ENCODE peak calls at places on chromosomes 12 and 14, in six cellular contexts. One of them, this sample, is unnamed.

GRCh38 chr14:29798776-29799175 is 128.9 kb downstream of the PRKD1 start:
- DNase-seq in WERI-Rb-1: no peak
- DNase-seq in fibroblast of lung: no peak
- DNase-seq in AG04450: no peak
- DNase-seq in CD8-positive, alpha-beta T cell: no peak
- DNase-seq in SJCRH30: no peak
- DNase-seq in this sample: no peak

GRCh38 chr12:51886021-51886710 is 1.7 kb upstream of the ANKRD33 start:
- DNase-seq in fibroblast of lung: peak; percentile 92
- DNase-seq in SJCRH30: no peak
- DNase-seq in WERI-Rb-1: no peak
- DNase-seq in AG04450: peak; percentile 81
- DNase-seq in CD8-positive, alpha-beta T cell: peak; percentile 44
- DNase-seq in this sample: no peak

GRCh38 chr14:75460402-75460801 is 32.6 kb downstream of the JDP2 start:
- DNase-seq in fibroblast of lung: no peak
- DNase-seq in WERI-Rb-1: no peak
- DNase-seq in SJCRH30: no peak
- DNase-seq in CD8-positive, alpha-beta T cell: no peak
- DNase-seq in AG04450: no peak
- DNase-seq in this sample: no peak

GRCh38 chr12:122871851-122872785 is 23.8 kb downstream of the VPS37B start:
- DNase-seq in fibroblast of lung: peak; percentile 86
- DNase-seq in SJCRH30: peak; percentile 91
- DNase-seq in AG04450: no peak
- DNase-seq in WERI-Rb-1: peak; percentile 70
- DNase-seq in CD8-positive, alpha-beta T cell: no peak
- DNase-seq in this sample: peak; percentile 68

GRCh38 chr14:93286212-93286890 is 46.5 kb downstream of the BTBD7 start:
- DNase-seq in fibroblast of lung: peak; percentile 86
- DNase-seq in CD8-positive, alpha-beta T cell: no peak
- DNase-seq in AG04450: no peak
- DNase-seq in WERI-Rb-1: no peak
- DNase-seq in SJCRH30: no peak
- DNase-seq in this sample: no peak

GRCh38 chr12:119936705-119937323 is 52.2 kb upstream of the BICDL1 start:
- DNase-seq in fibroblast of lung: no peak
- DNase-seq in SJCRH30: no peak
- DNase-seq in WERI-Rb-1: no peak
- DNase-seq in AG04450: no peak
- DNase-seq in CD8-positive, alpha-beta T cell: no peak
- DNase-seq in this sample: no peak

GRCh38 chr14:61934385-61934784 is 172.2 kb downstream of the SNAPC1 start:
- DNase-seq in WERI-Rb-1: no peak
- DNase-seq in CD8-positive, alpha-beta T cell: no peak
- DNase-seq in AG04450: peak; percentile 84
- DNase-seq in SJCRH30: no peak
- DNase-seq in fibroblast of lung: peak; percentile 95
- DNase-seq in this sample: no peak

GRCh38 chr12:3538691-3539030 is 47.7 kb downstream of the PRMT8 start:
- DNase-seq in CD8-positive, alpha-beta T cell: no peak
- DNase-seq in AG04450: no peak
- DNase-seq in SJCRH30: peak; percentile 37
- DNase-seq in WERI-Rb-1: no peak
- DNase-seq in fibroblast of lung: no peak
- DNase-seq in this sample: no peak

GRCh38 chr12:88391556-88391955 is 188.7 kb downstream of the KITLG start:
- DNase-seq in fibroblast of lung: peak; percentile 89
- DNase-seq in CD8-positive, alpha-beta T cell: no peak
- DNase-seq in WERI-Rb-1: no peak
- DNase-seq in AG04450: peak; percentile 26
- DNase-seq in SJCRH30: no peak
- DNase-seq in this sample: no peak

GRCh38 chr12:18828987-18829386 is 91.1 kb downstream of the CAPZA3 start:
- DNase-seq in SJCRH30: no peak
- DNase-seq in AG04450: no peak
- DNase-seq in CD8-positive, alpha-beta T cell: no peak
- DNase-seq in fibroblast of lung: no peak
- DNase-seq in WERI-Rb-1: no peak
- DNase-seq in this sample: no peak

GRCh38 chr14:67269338-67270060 is 28.3 kb downstream of the PALS1 start:
- DNase-seq in AG04450: peak; percentile 60
- DNase-seq in CD8-positive, alpha-beta T cell: no peak
- DNase-seq in WERI-Rb-1: no peak
- DNase-seq in SJCRH30: no peak
- DNase-seq in fibroblast of lung: peak; percentile 84
- DNase-seq in this sample: no peak

GRCh38 chr12:125193798-125194562 is 128.7 kb downstream of the AACS start:
- DNase-seq in fibroblast of lung: peak; percentile 63
- DNase-seq in WERI-Rb-1: peak; percentile 54
- DNase-seq in CD8-positive, alpha-beta T cell: no peak
- DNase-seq in AG04450: no peak
- DNase-seq in SJCRH30: no peak
- DNase-seq in this sample: peak; percentile 45

GRCh38 chr12:18861287-18861858 is 123.5 kb downstream of the CAPZA3 start:
- DNase-seq in CD8-positive, alpha-beta T cell: no peak
- DNase-seq in fibroblast of lung: peak; percentile 17
- DNase-seq in WERI-Rb-1: no peak
- DNase-seq in AG04450: no peak
- DNase-seq in SJCRH30: peak; percentile 46
- DNase-seq in this sample: no peak

GRCh38 chr12:53624956-53625355 is 1.2 kb downstream of the ATF7 start:
- DNase-seq in WERI-Rb-1: no peak
- DNase-seq in SJCRH30: no peak
- DNase-seq in CD8-positive, alpha-beta T cell: no peak
- DNase-seq in AG04450: no peak
- DNase-seq in fibroblast of lung: no peak
- DNase-seq in this sample: no peak

GRCh38 chr14:66231823-66232222 is 254.3 kb upstream of the CCDC196 start:
- DNase-seq in CD8-positive, alpha-beta T cell: no peak
- DNase-seq in WERI-Rb-1: no peak
- DNase-seq in SJCRH30: no peak
- DNase-seq in AG04450: no peak
- DNase-seq in fibroblast of lung: no peak
- DNase-seq in this sample: no peak

GRCh38 chr12:70695361-70696023 is 58.3 kb upstream of the PTPRB start:
- DNase-seq in WERI-Rb-1: no peak
- DNase-seq in AG04450: no peak
- DNase-seq in fibroblast of lung: no peak
- DNase-seq in SJCRH30: peak; percentile 54
- DNase-seq in CD8-positive, alpha-beta T cell: no peak
- DNase-seq in this sample: no peak

GRCh38 chr14:93997082-93997481 is at the start of gene CCDC197:
- DNase-seq in WERI-Rb-1: no peak
- DNase-seq in AG04450: no peak
- DNase-seq in SJCRH30: no peak
- DNase-seq in fibroblast of lung: peak; percentile 39
- DNase-seq in CD8-positive, alpha-beta T cell: no peak
- DNase-seq in this sample: no peak

GRCh38 chr12:119397540-119397939 is 63.0 kb downstream of the CCDC60 start:
- DNase-seq in WERI-Rb-1: no peak
- DNase-seq in AG04450: no peak
- DNase-seq in fibroblast of lung: no peak
- DNase-seq in CD8-positive, alpha-beta T cell: no peak
- DNase-seq in SJCRH30: no peak
- DNase-seq in this sample: no peak

GRCh38 chr14:29926701-29927595 is 699 bp downstream of the PRKD1 start:
- DNase-seq in AG04450: no peak
- DNase-seq in WERI-Rb-1: peak; percentile 50
- DNase-seq in SJCRH30: peak; percentile 68
- DNase-seq in CD8-positive, alpha-beta T cell: no peak
- DNase-seq in fibroblast of lung: peak; percentile 54
- DNase-seq in this sample: peak; percentile 59

GRCh38 chr14:20412876-20413784 is at the start of gene TEP1:
- DNase-seq in AG04450: peak; percentile 29
- DNase-seq in SJCRH30: peak; percentile 86
- DNase-seq in CD8-positive, alpha-beta T cell: peak; percentile 58
- DNase-seq in fibroblast of lung: peak; percentile 83
- DNase-seq in WERI-Rb-1: peak; percentile 90
- DNase-seq in this sample: peak; percentile 83

GRCh38 chr14:54002653-54003052 is 46.0 kb upstream of the BMP4 start:
- DNase-seq in SJCRH30: peak; percentile 15
- DNase-seq in AG04450: peak; percentile 13
- DNase-seq in fibroblast of lung: peak; percentile 89
- DNase-seq in WERI-Rb-1: no peak
- DNase-seq in CD8-positive, alpha-beta T cell: no peak
- DNase-seq in this sample: no peak

DNA sequence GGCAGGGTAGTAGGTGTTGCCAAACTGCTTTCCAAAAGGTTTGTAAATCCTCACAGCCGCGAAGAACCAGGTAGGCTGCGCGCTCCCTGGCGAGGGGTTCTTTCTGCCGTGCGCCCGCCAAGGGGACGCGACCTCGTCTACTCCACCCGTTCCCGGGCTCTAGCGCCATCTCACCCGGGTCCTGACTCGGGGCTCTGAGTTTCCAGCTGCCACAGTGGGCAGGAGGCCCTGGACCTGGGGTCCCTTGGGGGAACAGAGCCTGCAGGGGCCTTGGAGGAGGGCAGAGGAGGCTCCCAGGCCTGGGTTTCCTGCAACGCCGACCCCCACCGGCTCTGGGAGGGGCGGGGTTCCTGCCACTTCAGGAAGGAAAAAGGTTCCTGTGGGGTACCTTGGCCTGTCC is 706 bp downstream of the ANHX start:
- DNase-seq in CD8-positive, alpha-beta T cell: no peak
- DNase-seq in fibroblast of lung: no peak
- DNase-seq in WERI-Rb-1: no peak
- DNase-seq in SJCRH30: no peak
- DNase-seq in AG04450: no peak
- DNase-seq in this sample: no peak
- H3K9me3 ChIP-seq in CD8-positive, alpha-beta T cell: no peaks in the 10 kb centered on the region
- H3K9me3 ChIP-seq in fibroblast of lung: no peaks in the 10 kb centered on the region
- H3K9me3 ChIP-seq in WERI-Rb-1: peaks cover 46% of the 10 kb centered on the region
- H3K9me3 ChIP-seq in SJCRH30: no peaks in the 10 kb centered on the region
- H3K9me3 ChIP-seq in AG04450: peaks cover 81% of the 10 kb centered on the region
- H3K9me3 ChIP-seq in this sample: peaks cover 2% of the 10 kb centered on the region

GRCh38 chr12:31850268-31850667 is 108.9 kb upstream of the RESF1 start:
- DNase-seq in WERI-Rb-1: no peak
- DNase-seq in CD8-positive, alpha-beta T cell: no peak
- DNase-seq in AG04450: no peak
- DNase-seq in fibroblast of lung: no peak
- DNase-seq in SJCRH30: no peak
- DNase-seq in this sample: no peak

GRCh38 chr12:31853520-31853919 is 105.7 kb upstream of the RESF1 start:
- DNase-seq in WERI-Rb-1: no peak
- DNase-seq in fibroblast of lung: no peak
- DNase-seq in SJCRH30: no peak
- DNase-seq in AG04450: no peak
- DNase-seq in CD8-positive, alpha-beta T cell: no peak
- DNase-seq in this sample: no peak

GRCh38 chr12:31846405-31846804 is 112.8 kb upstream of the RESF1 start:
- DNase-seq in AG04450: no peak
- DNase-seq in CD8-positive, alpha-beta T cell: no peak
- DNase-seq in WERI-Rb-1: no peak
- DNase-seq in SJCRH30: no peak
- DNase-seq in fibroblast of lung: no peak
- DNase-seq in this sample: no peak

GRCh38 chr12:31845613-31846321 is 113.4 kb upstream of the RESF1 start:
- DNase-seq in AG04450: no peak
- DNase-seq in WERI-Rb-1: no peak
- DNase-seq in fibroblast of lung: no peak
- DNase-seq in CD8-positive, alpha-beta T cell: no peak
- DNase-seq in SJCRH30: no peak
- DNase-seq in this sample: no peak

GRCh38 chr12:31849090-31849687 is 110.0 kb upstream of the RESF1 start:
- DNase-seq in SJCRH30: peak; percentile 46
- DNase-seq in WERI-Rb-1: no peak
- DNase-seq in CD8-positive, alpha-beta T cell: no peak
- DNase-seq in fibroblast of lung: peak; percentile 22
- DNase-seq in AG04450: no peak
- DNase-seq in this sample: no peak
- H3K9me3 ChIP-seq in SJCRH30: peaks cover 30% of the 10 kb centered on the region
- H3K9me3 ChIP-seq in WERI-Rb-1: peaks cover 30% of the 10 kb centered on the region
- H3K9me3 ChIP-seq in CD8-positive, alpha-beta T cell: peaks cover 9% of the 10 kb centered on the region
- H3K9me3 ChIP-seq in fibroblast of lung: no peaks in the 10 kb centered on the region
- H3K9me3 ChIP-seq in AG04450: peaks cover 9% of the 10 kb centered on the region
- H3K9me3 ChIP-seq in this sample: no peaks in the 10 kb centered on the region

DNA sequence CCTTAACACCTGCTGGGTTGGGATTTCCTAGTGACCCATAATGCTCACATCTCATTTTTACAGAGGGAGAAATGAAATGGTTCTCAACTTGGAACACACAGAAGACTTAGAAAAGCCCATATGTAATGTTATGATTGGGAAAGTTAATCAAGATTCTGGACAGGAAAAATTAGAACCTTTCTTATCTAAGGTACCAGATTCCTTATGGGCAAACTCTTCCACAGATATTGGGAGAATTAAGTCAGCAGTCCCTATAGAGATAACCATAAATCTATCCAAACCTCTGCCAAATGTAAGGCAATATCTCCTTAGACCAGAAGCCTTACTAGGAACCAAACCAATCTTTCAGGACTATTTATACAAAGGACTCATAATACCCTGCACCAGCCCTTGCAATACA is 13.9 kb upstream of the PSMC1 start:
- DNase-seq in fibroblast of lung: no peak
- DNase-seq in SJCRH30: no peak
- DNase-seq in WERI-Rb-1: no peak
- DNase-seq in CD8-positive, alpha-beta T cell: no peak
- DNase-seq in AG04450: no peak
- DNase-seq in this sample: no peak
- H3K9me3 ChIP-seq in fibroblast of lung: no peaks in the 10 kb centered on the region
- H3K9me3 ChIP-seq in SJCRH30: peaks cover 10% of the 10 kb centered on the region
- H3K9me3 ChIP-seq in WERI-Rb-1: peaks cover 32% of the 10 kb centered on the region
- H3K9me3 ChIP-seq in CD8-positive, alpha-beta T cell: peaks cover 22% of the 10 kb centered on the region
- H3K9me3 ChIP-seq in AG04450: peaks cover 24% of the 10 kb centered on the region
- H3K9me3 ChIP-seq in this sample: peaks cover 11% of the 10 kb centered on the region

GRCh38 chr12:40107803-40108620 is 2.1 kb upstream of the SLC2A13 start:
- DNase-seq in WERI-Rb-1: no peak
- DNase-seq in CD8-positive, alpha-beta T cell: no peak
- DNase-seq in fibroblast of lung: no peak
- DNase-seq in SJCRH30: peak; percentile 20
- DNase-seq in AG04450: no peak
- DNase-seq in this sample: no peak

GRCh38 chr12:40105515-40106201 is at the start of gene SLC2A13:
- DNase-seq in fibroblast of lung: peak; percentile 63
- DNase-seq in CD8-positive, alpha-beta T cell: peak; percentile 75
- DNase-seq in AG04450: peak; percentile 18
- DNase-seq in WERI-Rb-1: peak; percentile 67
- DNase-seq in SJCRH30: peak; percentile 82
- DNase-seq in this sample: peak; percentile 81

GRCh38 chr12:40106202-40106533 is 287 bp upstream of the SLC2A13 start:
- DNase-seq in SJCRH30: no peak
- DNase-seq in CD8-positive, alpha-beta T cell: no peak
- DNase-seq in WERI-Rb-1: no peak
- DNase-seq in AG04450: no peak
- DNase-seq in fibroblast of lung: no peak
- DNase-seq in this sample: no peak

GRCh38 chr12:40107098-40107802 is 1.4 kb upstream of the SLC2A13 start:
- DNase-seq in SJCRH30: peak; percentile 86
- DNase-seq in WERI-Rb-1: peak; percentile 85
- DNase-seq in AG04450: peak; percentile 64
- DNase-seq in fibroblast of lung: peak; percentile 58
- DNase-seq in CD8-positive, alpha-beta T cell: peak; percentile 82
- DNase-seq in this sample: peak; percentile 89

DNA sequence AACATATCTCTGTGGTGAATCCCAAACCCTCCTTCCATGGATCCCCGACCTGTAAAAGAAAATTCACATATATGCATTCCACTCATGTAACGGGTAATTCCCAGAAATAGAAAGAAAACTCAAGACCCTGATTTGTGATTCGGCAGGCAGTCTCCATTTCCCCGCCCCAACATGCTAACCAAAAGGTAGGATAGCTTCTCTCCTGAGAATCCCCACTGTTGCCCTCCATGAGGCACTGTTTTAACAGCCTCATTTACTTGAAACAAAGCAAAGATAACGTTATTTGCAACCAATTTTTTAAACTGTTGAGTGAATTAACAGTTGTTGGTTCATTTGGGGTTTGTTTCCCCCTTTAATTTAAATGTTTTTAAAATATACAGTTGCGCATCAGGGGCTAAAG is 774 bp upstream of the SLC2A13 start:
- DNase-seq in fibroblast of lung: no peak
- DNase-seq in CD8-positive, alpha-beta T cell: no peak
- DNase-seq in SJCRH30: peak; percentile 39
- DNase-seq in WERI-Rb-1: no peak
- DNase-seq in AG04450: no peak
- DNase-seq in this sample: no peak
- H3K9me3 ChIP-seq in fibroblast of lung: no peaks in the 10 kb centered on the region
- H3K9me3 ChIP-seq in CD8-positive, alpha-beta T cell: no peaks in the 10 kb centered on the region
- H3K9me3 ChIP-seq in SJCRH30: no peaks in the 10 kb centered on the region
- H3K9me3 ChIP-seq in WERI-Rb-1: peaks cover 3% of the 10 kb centered on the region
- H3K9me3 ChIP-seq in AG04450: no peaks in the 10 kb centered on the region
- H3K9me3 ChIP-seq in this sample: no peaks in the 10 kb centered on the region